ENCODE peak calls at places on chromosomes 12 and 14, in six cellular contexts. P, R, D, G, W and C are unnamed samples.

GRCh38 chr12:10718279-10718821 is 4.8 kb downstream of the YBX3 start:
- DNase-seq in W (no peak), R (no peak), G (no peak), P (no peak), D (no peak), C (no peak)

GRCh38 chr12:105192624-105193225 is 43.2 kb downstream of the APPL2 start:
- DNase-seq in W (no peak), D (no peak), P (no peak), R (no peak), G (no peak), C (no peak)

GRCh38 chr14:104230119-104230885 is 91.9 kb downstream of the KIF26A start:
- DNase-seq in G (no peak), W (no peak), R (no peak), P (no peak), D (no peak), C (no peak)

GRCh38 chr14:63993992-63994391 is 141.2 kb downstream of the SYNE2 start:
- DNase-seq in R (no peak), G (no peak), D (no peak), W (no peak), P (no peak), C (no peak)

GRCh38 chr12:14256139-14256538 is 109.3 kb upstream of the ATF7IP start:
- DNase-seq in G (no peak), W (no peak), D (no peak), R (no peak), P (no peak), C (peak)

GRCh38 chr12:122749569-122750332 is 2.9 kb upstream of the DENR start:
- DNase-seq in G (peak), W (no peak), P (peak), R (no peak), D (no peak), C (no peak)

GRCh38 chr14:35971965-35972630 is 146.0 kb downstream of the BRMS1L start:
- DNase-seq in G (no peak), P (no peak), D (no peak), W (no peak), R (no peak), C (no peak)

GRCh38 chr14:95765016-95765415 is 51.1 kb upstream of the TCL1A start:
- DNase-seq in D (no peak), G (no peak), W (no peak), P (no peak), R (no peak), C (no peak)

GRCh38 chr12:43501705-43502104 is 50.3 kb downstream of the ADAMTS20 start:
- DNase-seq in G (no peak), D (no peak), R (no peak), P (peak), W (no peak), C (peak)

GRCh38 chr12:52284562-52285171 is 6.7 kb downstream of the KRT81 start:
- DNase-seq in P (no peak), D (no peak), W (no peak), R (no peak), G (no peak), C (no peak)

GRCh38 chr12:26176725-26177124 is 18.6 kb upstream of the SSPN start:
- DNase-seq in G (no peak), W (no peak), D (no peak), P (no peak), R (no peak), C (no peak)

GRCh38 chr12:15278816-15279658 is 43.3 kb upstream of the PTPRO start:
- DNase-seq in D (no peak), P (no peak), W (peak), R (no peak), G (peak), C (no peak)

GRCh38 chr12:26318661-26319068 is 123.3 kb downstream of the SSPN start:
- DNase-seq in R (no peak), D (no peak), W (peak), G (no peak), P (no peak), C (peak)

GRCh38 chr12:101945361-101946232 is 68.2 kb downstream of the DRAM1 start:
- DNase-seq in D (no peak), P (no peak), G (no peak), R (no peak), W (no peak), C (no peak)

GRCh38 chr12:108980831-108981618 is 39.8 kb downstream of the SVOP start:
- DNase-seq in W (no peak), D (no peak), G (no peak), R (no peak), P (no peak), C (no peak)

GRCh38 chr12:1859643-1860042 is 39.3 kb downstream of the LRTM2 start:
- DNase-seq in D (no peak), P (no peak), R (no peak), W (no peak), G (no peak), C (no peak)

GRCh38 chr12:48078901-48079300 is 27.0 kb downstream of the SENP1 start:
- DNase-seq in G (no peak), W (no peak), D (no peak), R (no peak), P (no peak), C (no peak)

GRCh38 chr14:81400202-81400678 is at the start of gene STON2:
- DNase-seq in P (no peak), D (no peak), R (peak), W (no peak), G (peak), C (peak)

GRCh38 chr14:99127651-99128167 is 144.3 kb downstream of the BCL11B start:
- DNase-seq in G (no peak), R (no peak), W (no peak), D (no peak), P (no peak), C (no peak)

GRCh38 chr14:51225751-51226150 is 14.3 kb upstream of the TMX1 start:
- DNase-seq in W (no peak), G (no peak), D (no peak), P (no peak), R (no peak), C (no peak)

GRCh38 chr12:54572881-54573280 is 15.6 kb downstream of the PPP1R1A start:
- DNase-seq in D (no peak), P (peak), W (no peak), R (no peak), G (no peak), C (no peak)